ENCODE peak calls at places on chromosomes 12 and 14, in four cellular contexts. S, O, K and I are unnamed samples. For H3K4me1 and H3K27me3, the result is how much of the 10 kb centered on the place peaks cover.

GRCh38 chr12:106301241-106301610 is 1.3 kb upstream of the TCP11L2 start:
- DNase-seq in O (no peak), S (no peak), K (no peak), I (no peak)

GRCh38 chr12:94740601-94741362 is 90.4 kb upstream of the TMCC3 start:
- DNase-seq in O (no peak), K (no peak), S (no peak), I (no peak)

GRCh38 chr12:76706099-76706498 is 57.8 kb upstream of the ZDHHC17 start:
- DNase-seq in K (no peak), O (no peak), S (no peak), I (no peak)

GRCh38 chr14:79186523-79186922 is 1016.4 kb downstream of the NRXN3 start:
- DNase-seq in K (no peak), S (no peak), O (no peak), I (no peak)

GRCh38 chr12:57887631-57888406 is 41.3 kb upstream of the CTDSP2 start:
- DNase-seq in S (no peak), K (peak), O (no peak), I (peak)

GRCh38 chr12:52395761-52396434 is 10.2 kb downstream of the KRT82 start:
- DNase-seq in S (no peak), K (no peak), O (peak), I (peak)

GRCh38 chr12:6199531-6200265 is 502 bp upstream of the CD9 start:
- DNase-seq in S (no peak), O (peak), K (no peak), I (peak)

GRCh38 chr14:21455592-21455911 is 371 bp downstream of the CHD8 start:
- DNase-seq in S (no peak), K (no peak), O (no peak), I (no peak)

GRCh38 chr12:11830298-11830937 is 180.9 kb downstream of the ETV6 start:
- DNase-seq in K (peak), O (peak), S (no peak), I (no peak)

GRCh38 chr12:124603910-124604775 is 36.7 kb upstream of the NCOR2 start:
- DNase-seq in K (peak), O (no peak), S (no peak), I (no peak)

GRCh38 chr12:50232771-50233209 is 50.5 kb downstream of the LIMA1 start:
- DNase-seq in K (peak), O (no peak), S (no peak), I (no peak)

GRCh38 chr12:21418403-21418802 is 19.1 kb upstream of the PYROXD1 start:
- DNase-seq in S (no peak), O (no peak), K (no peak), I (no peak)

GRCh38 chr12:21644516-21644915 is 13.1 kb downstream of the LDHB start:
- DNase-seq in S (no peak), K (no peak), O (no peak), I (no peak)

GRCh38 chr12:77953515-77953914 is 122.8 kb downstream of the NAV3 start:
- DNase-seq in S (no peak), K (no peak), O (no peak), I (no peak)

GRCh38 chr14:54444701-54445100 is 3.5 kb upstream of the CNIH1 start:
- DNase-seq in S (no peak), K (no peak), O (no peak), I (no peak)

GRCh38 chr14:64772394-64772950 is 68.2 kb downstream of the PLEKHG3 start:
- DNase-seq in S (no peak), K (no peak), O (no peak), I (peak)

GRCh38 chr12:106648736-106649135 is 65.9 kb downstream of the RFX4 start:
- DNase-seq in K (no peak), S (no peak), O (no peak), I (no peak)

GRCh38 chr12:48025281-48025680 is 21.0 kb upstream of the COL2A1 start:
- DNase-seq in K (no peak), O (no peak), S (no peak), I (no peak)

GRCh38 chr14:70785556-70785955 is 23.8 kb downstream of the MAP3K9 start:
- DNase-seq in O (no peak), S (no peak), K (no peak), I (no peak)

GRCh38 chr12:46386877-46387629 is 14.5 kb upstream of the SLC38A2 start:
- DNase-seq in O (peak), S (peak), K (no peak), I (peak)

GRCh38 chr12:46390304-46390703 is 17.7 kb upstream of the SLC38A2 start:
- DNase-seq in O (peak), K (no peak), S (no peak), I (no peak)

GRCh38 chr12:46387697-46388096 is 15.1 kb upstream of the SLC38A2 start:
- DNase-seq in S (no peak), O (peak), K (no peak), I (no peak)

GRCh38 chr12:46389130-46389616 is 16.6 kb upstream of the SLC38A2 start:
- DNase-seq in K (no peak), O (no peak), S (no peak), I (peak)

GRCh38 chr12:46388427-46388992 is 15.9 kb upstream of the SLC38A2 start:
- DNase-seq in S (no peak), O (peak), K (no peak), I (no peak)
- H3K4me1 ChIP-seq in S (half or more), O (half or more), K (under half), I (under half)

GRCh38 chr14:103803661-103804060 is 43.7 kb downstream of the PPP1R13B start:
- DNase-seq in K (no peak), S (no peak), O (no peak), I (no peak)
- H3K27ac ChIP-seq in K (peak), S (peak), O (no peak), I (no peak)

GRCh38 chr12:132202929-132203721 is 58.9 kb downstream of the NOC4L start:
- DNase-seq in K (no peak), S (no peak), O (no peak), I (peak)
- H3K27me3 ChIP-seq in K (half or more), S (half or more), O (under half), I (under half)

GRCh38 chr14:51398898-51399297 is 158.9 kb downstream of the TMX1 start:
- DNase-seq in O (no peak), K (no peak), S (no peak), I (no peak)
- H3K4me1 ChIP-seq in O (under half), K (under half), S (half or more), I (under half)

DNA sequence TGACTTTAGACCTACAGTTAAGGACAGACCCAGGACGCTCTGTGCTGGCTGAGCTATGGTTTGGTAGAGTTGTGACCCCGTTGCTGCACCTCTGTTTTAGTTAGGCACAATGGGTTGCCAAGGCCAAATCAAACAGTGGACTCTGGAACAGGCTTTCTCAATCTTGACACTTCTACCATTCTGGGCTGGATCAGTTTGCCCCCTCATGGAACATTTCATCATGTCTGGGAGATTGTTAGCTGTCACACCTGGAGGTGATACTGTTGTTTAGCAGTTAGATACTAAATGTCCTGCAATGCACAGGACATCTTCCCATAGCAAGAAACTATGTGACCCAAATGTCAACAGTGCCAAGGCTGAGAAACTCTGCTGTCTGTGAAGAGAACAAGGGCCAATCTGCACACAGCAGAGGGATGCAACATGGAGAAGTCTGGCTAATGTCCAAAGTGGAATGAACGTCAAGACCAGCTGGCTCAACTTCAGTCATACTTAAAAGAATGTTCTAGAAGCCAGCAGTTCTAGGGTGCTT is 65.6 kb upstream of the DICER1 start:
- DNase-seq in O (no peak), S (no peak), K (no peak), I (no peak)
- H3K27ac ChIP-seq in O (no peak), S (peak), K (no peak), I (no peak)

DNA sequence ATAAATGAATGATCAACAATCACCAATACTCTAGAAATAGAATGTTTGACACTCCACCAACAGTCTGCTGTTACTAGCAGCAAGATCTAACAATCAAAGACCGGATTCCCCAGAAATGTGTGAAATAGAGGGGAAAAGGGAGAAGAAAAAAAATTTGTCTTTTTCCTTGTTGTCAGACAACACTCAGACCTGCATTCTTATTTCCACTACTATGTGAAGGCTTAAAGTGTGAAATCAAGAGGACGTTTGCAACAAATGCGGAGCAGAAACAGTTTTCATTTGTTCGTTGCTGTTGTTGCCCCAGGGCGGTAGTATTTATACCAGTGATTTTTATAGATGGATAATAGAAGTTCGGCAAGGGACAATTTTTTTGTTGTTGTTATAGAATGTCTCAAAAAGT is 9.2 kb downstream of the NKX2-1 start:
- DNase-seq in K (no peak), O (no peak), S (no peak), I (no peak)
- H3K27me3 ChIP-seq in K (half or more), O (under half), S (half or more), I (under half)

GRCh38 chr12:65585648-65586420 is 238.4 kb upstream of the HMGA2 start:
- DNase-seq in S (no peak), K (no peak), O (no peak), I (no peak)
- H3K4me1 ChIP-seq in S (under half), K (under half), O (under half), I (under half)

DNA sequence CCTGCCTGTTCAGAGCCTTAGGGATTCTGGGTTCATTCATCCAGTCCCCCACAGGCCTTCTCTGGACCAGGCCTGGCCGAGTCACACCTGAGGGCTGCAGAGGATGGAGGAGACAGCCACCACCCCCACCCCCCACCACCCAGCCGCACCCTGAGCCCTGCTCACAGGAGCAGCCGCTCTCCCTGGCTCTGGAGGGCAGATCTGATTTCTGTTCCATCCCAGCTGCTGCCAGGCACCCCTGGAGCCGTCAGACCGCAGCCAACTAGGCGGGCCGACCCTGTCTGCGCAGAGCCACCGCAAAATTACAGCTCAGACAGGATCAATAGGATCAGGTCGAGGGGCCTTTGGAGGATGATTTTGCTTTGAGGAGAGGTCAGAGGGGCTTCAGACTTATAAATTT is 154.6 kb upstream of the MYL2 start:
- DNase-seq in O (no peak), K (peak), S (no peak), I (no peak)
- H3K27ac ChIP-seq in O (no peak), K (no peak), S (no peak), I (no peak)

DNA sequence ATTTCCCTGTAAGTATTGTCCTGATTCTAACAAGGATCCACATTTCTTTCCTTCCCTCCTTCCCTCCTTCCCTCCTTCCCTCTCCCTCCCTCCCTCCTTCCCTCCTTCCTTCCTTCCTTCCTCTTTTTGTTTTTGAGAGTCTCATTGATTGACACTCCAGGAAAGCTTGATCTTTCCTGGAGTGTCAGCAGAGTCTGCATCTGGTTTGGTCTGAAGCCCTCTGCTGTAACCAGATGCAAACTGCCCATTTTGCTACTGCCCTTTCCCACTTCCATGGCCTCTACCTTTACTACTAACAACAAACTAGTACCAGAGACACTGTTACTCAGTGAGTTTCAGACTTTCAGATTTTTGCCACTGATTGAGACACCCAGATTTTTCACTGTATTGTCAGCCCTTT is 14.4 kb upstream of the OR6C65 start:
- DNase-seq in S (no peak), O (no peak), K (no peak), I (no peak)
- H3K27me3 ChIP-seq in S (under half), O (under half), K (under half), I (under half)